ENCODE peak calls at places on chromosome 18, in six cellular contexts. H, T, Y, F, I and Q are unnamed samples.

GRCh38 chr18:54607213-54607934 is 16.3 kb downstream of the DYNAP start:
- DNase-seq in H (no peak), T (no peak), Y (no peak), F (no peak), I (peak; percentile 19), Q (peak; percentile 2)

GRCh38 chr18:61896767-61897166 is 4.0 kb upstream of the RNF152 start:
- DNase-seq in H (peak; percentile 54), T (peak; percentile 65), Y (no peak), F (peak; percentile 26), I (peak; percentile 73), Q (peak; percentile 18)

GRCh38 chr18:80023173-80023572 is 11.1 kb upstream of the RBFA start:
- DNase-seq in H (no peak), T (no peak), Y (no peak), F (no peak), I (peak; percentile 9), Q (no peak)

GRCh38 chr18:55346961-55347740 is 240.8 kb downstream of the TCF4 start:
- DNase-seq in H (no peak), T (peak; percentile 27), Y (no peak), F (no peak), I (no peak), Q (no peak)

GRCh38 chr18:3453540-3454364 is 3.8 kb downstream of the TGIF1 start:
- DNase-seq in H (peak; percentile 61), T (no peak), Y (peak; percentile 51), F (peak; percentile 20), I (peak; percentile 97), Q (no peak)

GRCh38 chr18:73270919-73271318 is 403.1 kb upstream of the NETO1 start:
- DNase-seq in H (no peak), T (no peak), Y (no peak), F (no peak), I (no peak), Q (no peak)

GRCh38 chr18:45787346-45787745 is 38.1 kb upstream of the SIGLEC15 start:
- DNase-seq in H (no peak), T (no peak), Y (no peak), F (no peak), I (no peak), Q (no peak)

GRCh38 chr18:57674891-57675290 is 53.3 kb upstream of the NARS1 start:
- DNase-seq in H (no peak), T (no peak), Y (no peak), F (no peak), I (no peak), Q (no peak)

GRCh38 chr18:27715751-27716150 is 461.2 kb downstream of the CDH2 start:
- DNase-seq in H (no peak), T (no peak), Y (no peak), F (no peak), I (peak; percentile 7), Q (no peak)

GRCh38 chr18:43680096-43680495 is 402.8 kb upstream of the SYT4 start:
- DNase-seq in H (no peak), T (no peak), Y (no peak), F (no peak), I (peak; percentile 48), Q (no peak)

GRCh38 chr18:2914185-2914584 is 67.4 kb downstream of the EMILIN2 start:
- DNase-seq in H (no peak), T (no peak), Y (no peak), F (peak; percentile 66), I (no peak), Q (peak; percentile 16)

GRCh38 chr18:7516505-7517117 is 50.5 kb upstream of the PTPRM start:
- DNase-seq in H (no peak), T (peak; percentile 31), Y (no peak), F (no peak), I (no peak), Q (no peak)

GRCh38 chr18:49241852-49242251 is 218.6 kb downstream of the DYM start:
- DNase-seq in H (no peak), T (no peak), Y (no peak), F (no peak), I (peak; percentile 73), Q (no peak)

GRCh38 chr18:58997811-58998337 is 133.2 kb downstream of the ZNF532 start:
- DNase-seq in H (no peak), T (no peak), Y (no peak), F (peak; percentile 25), I (peak; percentile 90), Q (no peak)

GRCh38 chr18:63263444-63263843 is 56.1 kb downstream of the BCL2 start:
- DNase-seq in H (no peak), T (no peak), Y (no peak), F (no peak), I (no peak), Q (no peak)

GRCh38 chr18:68219867-68220266 is 495.0 kb downstream of the TMX3 start:
- DNase-seq in H (no peak), T (no peak), Y (no peak), F (no peak), I (peak; percentile 22), Q (no peak)

GRCh38 chr18:9417081-9417841 is 58.1 kb upstream of the RALBP1 start:
- DNase-seq in H (no peak), T (no peak), Y (peak; percentile 60), F (peak; percentile 37), I (peak; percentile 63), Q (peak; percentile 47)

GRCh38 chr18:22342625-22343024 is 75.1 kb downstream of the CTAGE1 start:
- DNase-seq in H (no peak), T (peak; percentile 44), Y (peak; percentile 81), F (no peak), I (peak; percentile 87), Q (no peak)

GRCh38 chr18:2570772-2571199 is 519 bp downstream of the METTL4 start:
- DNase-seq in H (no peak), T (peak; percentile 77), Y (peak; percentile 82), F (peak; percentile 63), I (peak; percentile 85), Q (peak; percentile 70)

GRCh38 chr18:26655614-26656400 is 107.5 kb upstream of the KCTD1 start:
- DNase-seq in H (peak; percentile 51), T (peak; percentile 81), Y (peak; percentile 73), F (peak; percentile 51), I (peak; percentile 75), Q (peak; percentile 89)

GRCh38 chr18:26657618-26658581 is 109.5 kb upstream of the KCTD1 start:
- DNase-seq in H (no peak), T (peak; percentile 51), Y (no peak), F (no peak), I (no peak), Q (no peak)

GRCh38 chr18:26656401-26656943 is 108.1 kb upstream of the KCTD1 start:
- DNase-seq in H (peak; percentile 12), T (peak; percentile 67), Y (peak; percentile 48), F (peak; percentile 16), I (no peak), Q (no peak)

GRCh38 chr18:26655010-26655613 is 106.8 kb upstream of the KCTD1 start:
- DNase-seq in H (peak; percentile 23), T (no peak), Y (no peak), F (no peak), I (peak; percentile 24), Q (no peak)

DNA sequence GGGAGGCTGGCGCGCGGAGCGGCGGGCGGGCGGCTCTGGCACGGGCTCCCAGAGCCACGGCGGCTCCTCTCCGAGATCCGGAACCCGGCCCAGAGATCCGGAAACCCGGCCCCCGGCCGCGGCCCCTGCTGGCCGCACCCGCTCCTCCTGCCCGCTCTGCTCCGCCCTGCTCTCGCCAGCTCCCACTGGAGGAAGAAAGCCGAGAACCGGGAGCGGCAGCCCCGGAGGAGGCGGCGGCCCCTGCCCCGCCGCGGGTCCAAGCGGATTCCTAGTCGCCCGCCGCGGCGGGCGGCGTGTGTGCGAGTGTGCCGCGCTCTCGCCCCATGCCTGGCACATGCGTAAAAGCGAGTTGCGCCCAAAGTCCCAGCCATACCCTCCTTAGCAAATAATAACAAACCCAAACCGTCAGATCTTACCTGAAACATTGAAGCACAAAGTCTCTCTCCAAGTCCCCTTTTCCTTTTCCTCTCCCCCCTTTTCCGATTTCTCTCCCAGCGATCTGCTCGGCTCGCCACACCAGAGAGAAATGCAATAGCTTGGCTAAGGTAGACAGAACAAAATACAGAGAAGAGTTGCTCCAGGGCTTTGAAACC is 108.7 kb upstream of the KCTD1 start:
- DNase-seq in H (peak; percentile 54), T (peak; percentile 80), Y (peak; percentile 86), F (peak; percentile 83), I (peak; percentile 85), Q (peak; percentile 87)
- H3K27me3 ChIP-seq in H (no peaks in the 10 kb centered on the region), T (peaks cover 11% of the 10 kb centered on the region), Y (peaks cover 23% of the 10 kb centered on the region), F (peaks cover 28% of the 10 kb centered on the region), I (peaks cover 49% of the 10 kb centered on the region), Q (peaks cover 25% of the 10 kb centered on the region)

GRCh38 chr18:50320719-50321118 is 33.2 kb upstream of the CXXC1 start:
- DNase-seq in H (no peak), T (no peak), Y (no peak), F (no peak), I (no peak), Q (no peak)
- H3K4me3 ChIP-seq in H (no peak overlapping the region), T (no peak overlapping the region), Y (no peak overlapping the region), F (no peak overlapping the region), I (no peak overlapping the region), Q (no peak overlapping the region)

DNA sequence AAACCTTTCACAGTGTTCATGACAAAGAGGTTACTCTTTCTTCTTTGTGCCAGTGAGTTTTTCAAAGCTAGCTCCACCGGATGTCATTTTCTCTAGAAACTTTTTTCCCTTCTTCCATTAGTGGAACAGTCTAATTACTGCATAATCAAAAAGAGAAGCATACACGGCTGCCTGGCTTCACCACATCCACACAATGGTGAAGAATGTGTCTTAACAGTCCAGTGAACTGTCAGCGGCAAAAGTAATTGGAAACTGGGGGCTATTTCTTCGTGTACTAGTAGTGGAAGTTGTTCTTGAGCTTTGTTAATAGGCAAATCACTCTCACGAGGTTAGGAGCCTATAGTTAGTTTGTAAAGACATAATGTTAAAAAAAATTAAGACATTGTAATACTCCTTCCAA is 32.9 kb upstream of the PIK3C3 start:
- DNase-seq in H (no peak), T (no peak), Y (no peak), F (no peak), I (no peak), Q (no peak)
- H3K27me3 ChIP-seq in H (no peaks in the 10 kb centered on the region), T (no peaks in the 10 kb centered on the region), Y (no peaks in the 10 kb centered on the region), F (no peaks in the 10 kb centered on the region), I (no peaks in the 10 kb centered on the region), Q (no peaks in the 10 kb centered on the region)

GRCh38 chr18:36299010-36299409 is 1.5 kb downstream of the FHOD3 start:
- DNase-seq in H (no peak), T (no peak), Y (no peak), F (no peak), I (no peak), Q (no peak)

GRCh38 chr18:36296591-36297418 is 708 bp upstream of the FHOD3 start:
- DNase-seq in H (peak; percentile 59), T (peak; percentile 86), Y (peak; percentile 51), F (peak; percentile 60), I (peak; percentile 89), Q (peak; percentile 90)

GRCh38 chr18:36297419-36298112 is at the start of gene FHOD3:
- DNase-seq in H (peak; percentile 82), T (peak; percentile 97), Y (peak; percentile 57), F (peak; percentile 69), I (peak; percentile 81), Q (peak; percentile 99)

GRCh38 chr18:36300211-36300610 is 2.7 kb downstream of the FHOD3 start:
- DNase-seq in H (no peak), T (no peak), Y (no peak), F (no peak), I (no peak), Q (no peak)

DNA sequence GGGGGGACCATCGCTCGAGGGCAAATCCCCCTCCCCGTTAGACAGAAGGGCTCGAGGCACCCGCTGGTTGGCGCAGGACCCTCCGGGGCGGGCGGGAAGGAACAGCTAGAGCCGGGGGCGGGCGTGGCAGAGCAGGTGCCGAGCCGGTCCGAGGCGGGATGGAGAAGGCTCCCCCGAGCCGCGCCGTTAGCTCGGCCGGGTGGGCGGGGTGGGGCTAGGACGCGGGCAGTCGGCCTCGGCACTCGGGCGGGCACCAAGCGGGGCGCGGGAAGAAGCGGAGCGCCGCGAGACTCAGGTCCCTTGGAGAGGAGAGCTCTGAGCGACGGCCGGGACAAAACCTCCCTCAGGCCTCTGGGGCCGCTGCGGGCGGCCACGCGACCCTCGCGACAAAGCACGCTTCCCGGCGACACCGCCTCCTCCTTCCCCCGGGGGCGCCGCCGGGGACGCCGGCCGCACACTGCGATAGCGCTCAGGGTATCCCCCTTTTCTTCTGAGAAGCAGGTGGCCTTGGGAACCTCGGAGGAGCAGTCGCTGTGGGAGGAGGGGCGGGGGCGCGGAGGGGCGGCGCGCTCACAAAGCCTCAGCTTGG is 694 bp downstream of the FHOD3 start:
- DNase-seq in H (peak; percentile 58), T (peak; percentile 80), Y (no peak), F (no peak), I (peak; percentile 55), Q (peak; percentile 84)
- H3K4me3 ChIP-seq in H (peak overlapping the region; percentile 88), T (peak overlapping the region; percentile 79), Y (peak overlapping the region; percentile 62), F (peak overlapping the region; percentile 89), I (peak overlapping the region; percentile 87), Q (peak overlapping the region; percentile 68)